ENCODE peak calls at places on chromosomes 4 and X, in five cellular contexts. C is heart right ventricle, R is RPMI8226, Y is adipocyte, K is H7. Q is an unnamed sample.

GRCh38 chr4:139419388-139419914 is 34.5 kb upstream of the RAB33B start:
- DNase-seq in C (peak; percentile 72), R (peak; percentile 84), Y (peak; percentile 52), K (no peak), Q (no peak)

GRCh38 chrX:48498374-48498809 is 10.4 kb upstream of the PORCN start:
- DNase-seq in R (no peak), K (no peak), Y (peak; percentile 37), C (no peak), Q (no peak)

GRCh38 chr4:158172558-158173258 is at the start of gene GASK1B:
- DNase-seq in K (peak; percentile 44), Y (peak; percentile 81), R (peak; percentile 17), C (peak; percentile 68), Q (peak; percentile 43)

GRCh38 chrX:45347877-45348675 is 147.4 kb upstream of the DIPK2B start:
- DNase-seq in R (no peak), C (no peak), K (no peak), Y (peak; percentile 25), Q (no peak)

GRCh38 chrX:47843363-47843762 is 6.7 kb downstream of the ZNF81 start:
- DNase-seq in K (no peak), R (no peak), Y (no peak), C (no peak), Q (no peak)

GRCh38 chr4:118732591-118733330 is 47.6 kb downstream of the METTL14 start:
- DNase-seq in Y (peak; percentile 81), R (no peak), C (no peak), K (no peak), Q (no peak)

GRCh38 chr4:9877123-9877522 is 95.7 kb downstream of the DRD5 start:
- DNase-seq in K (peak; percentile 51), C (no peak), R (no peak), Y (no peak), Q (no peak)

GRCh38 chr4:176995-177394 is 52.7 kb downstream of the ZNF718 start:
- DNase-seq in C (no peak), R (no peak), Y (no peak), K (no peak), Q (no peak)

GRCh38 chrX:11111038-11111851 is at the start of gene HCCS:
- DNase-seq in K (peak; percentile 86), Y (peak; percentile 90), R (peak; percentile 90), C (peak; percentile 87), Q (peak; percentile 81)

Q was measured in H9.